ENCODE peak calls at places on chromosomes 2 and 18, in eight cellular contexts. S, J, E, X, B, Y, M and D are unnamed samples. For H3K36me3, the result is how much of the 10 kb centered on the place peaks cover.

GRCh38 chr2:198630384-198630783 is 826.0 kb downstream of the PLCL1 start:
- DNase-seq in S (no peak), J (no peak), E (no peak), X (no peak), B (no peak), Y (no peak), M (no peak), D (no peak)

GRCh38 chr2:168030862-168031624 is 216.4 kb downstream of the STK39 start:
- DNase-seq in S (no peak), J (no peak), E (no peak), X (no peak), B (no peak), Y (no peak), M (no peak), D (no peak)

GRCh38 chr2:178796079-178796677 is 11.0 kb downstream of the TTN start:
- DNase-seq in S (no peak), J (no peak), E (peak), X (no peak), B (no peak), Y (no peak), M (no peak), D (no peak)

GRCh38 chr2:235170016-235170415 is 218.2 kb downstream of the SH3BP4 start:
- DNase-seq in S (no peak), J (no peak), E (no peak), X (no peak), B (no peak), Y (no peak), M (no peak), D (no peak)

GRCh38 chr18:63241317-63241712 is 78.3 kb downstream of the BCL2 start:
- DNase-seq in S (no peak), J (no peak), E (no peak), X (no peak), B (no peak), Y (no peak), M (no peak), D (no peak)

GRCh38 chr2:156841321-156841720 is 405.1 kb downstream of the GPD2 start:
- DNase-seq in S (no peak), J (no peak), E (no peak), X (no peak), B (no peak), Y (no peak), M (no peak), D (no peak)

GRCh38 chr2:9463698-9464034 is 10.7 kb upstream of the IAH1 start:
- DNase-seq in S (peak), J (no peak), E (no peak), X (no peak), B (no peak), Y (no peak), M (no peak), D (no peak)

GRCh38 chr2:69827796-69828540 is 1.5 kb upstream of the GMCL1 start:
- DNase-seq in S (no peak), J (no peak), E (no peak), X (no peak), B (no peak), Y (no peak), M (no peak), D (no peak)

GRCh38 chr2:178279142-178279541 is 84.8 kb downstream of the OSBPL6 start:
- DNase-seq in S (peak), J (no peak), E (peak), X (no peak), B (no peak), Y (no peak), M (no peak), D (no peak)

GRCh38 chr18:8602557-8602956 is 6.7 kb upstream of the RAB12 start:
- DNase-seq in S (no peak), J (no peak), E (no peak), X (no peak), B (no peak), Y (no peak), M (no peak), D (no peak)

GRCh38 chr2:111171337-111171930 is 50.7 kb downstream of the BCL2L11 start:
- DNase-seq in S (no peak), J (no peak), E (no peak), X (no peak), B (no peak), Y (no peak), M (no peak), D (no peak)

GRCh38 chr18:3624818-3625716 is 175.1 kb downstream of the TGIF1 start:
- DNase-seq in S (peak), J (no peak), E (peak), X (peak), B (peak), Y (peak), M (peak), D (no peak)

GRCh38 chr2:42568431-42569115 is at the start of gene MTA3:
- DNase-seq in S (peak), J (peak), E (peak), X (peak), B (peak), Y (peak), M (peak), D (peak)

GRCh38 chr2:42850016-42850805 is 57.8 kb upstream of the HAAO start:
- DNase-seq in S (no peak), J (no peak), E (no peak), X (no peak), B (no peak), Y (no peak), M (no peak), D (no peak)

GRCh38 chr2:2222931-2223330 is 108.1 kb downstream of the MYT1L start:
- DNase-seq in S (no peak), J (no peak), E (no peak), X (no peak), B (no peak), Y (no peak), M (no peak), D (no peak)

GRCh38 chr2:150088538-150088937 is 398.9 kb downstream of the RND3 start:
- DNase-seq in S (no peak), J (no peak), E (peak), X (no peak), B (no peak), Y (no peak), M (no peak), D (no peak)

GRCh38 chr2:160394153-160394552 is 99.5 kb downstream of the RBMS1 start:
- DNase-seq in S (no peak), J (no peak), E (no peak), X (no peak), B (no peak), Y (no peak), M (no peak), D (no peak)

GRCh38 chr2:177306550-177306949 is 42.0 kb upstream of the NFE2L2 start:
- DNase-seq in S (no peak), J (no peak), E (no peak), X (no peak), B (no peak), Y (peak), M (no peak), D (no peak)

GRCh38 chr2:37181726-37182684 is 6.5 kb downstream of the SULT6B1 start:
- DNase-seq in S (peak), J (no peak), E (no peak), X (no peak), B (no peak), Y (no peak), M (no peak), D (no peak)

GRCh38 chr2:208204166-208204565 is 14.3 kb upstream of the C2orf80 start:
- DNase-seq in S (no peak), J (no peak), E (no peak), X (no peak), B (no peak), Y (no peak), M (no peak), D (no peak)

GRCh38 chr2:241274127-241274526 is 41.3 kb downstream of the HDLBP start:
- DNase-seq in S (no peak), J (no peak), E (peak), X (no peak), B (no peak), Y (no peak), M (peak), D (peak)

GRCh38 chr2:214902273-214902672 is 92.8 kb upstream of the BARD1 start:
- DNase-seq in S (no peak), J (no peak), E (no peak), X (no peak), B (no peak), Y (no peak), M (no peak), D (no peak)

GRCh38 chr2:185859506-185859905 is 120.9 kb downstream of the FSIP2 start:
- DNase-seq in S (no peak), J (no peak), E (no peak), X (no peak), B (no peak), Y (no peak), M (no peak), D (no peak)

GRCh38 chr18:62249478-62250097 is 62.5 kb downstream of the RELCH start:
- DNase-seq in S (peak), J (peak), E (peak), X (peak), B (peak), Y (peak), M (peak), D (peak)

GRCh38 chr2:61368687-61369665 is 101.9 kb downstream of the USP34 start:
- DNase-seq in S (no peak), J (no peak), E (no peak), X (no peak), B (no peak), Y (no peak), M (no peak), D (no peak)

GRCh38 chr2:231369580-231370428 is 25.7 kb upstream of the B3GNT7 start:
- DNase-seq in S (no peak), J (peak), E (peak), X (no peak), B (no peak), Y (no peak), M (no peak), D (no peak)

GRCh38 chr2:23478933-23479683 is 94.1 kb downstream of the KLHL29 start:
- DNase-seq in S (no peak), J (no peak), E (no peak), X (no peak), B (no peak), Y (no peak), M (no peak), D (no peak)

GRCh38 chr2:182715121-182715895 is 749 bp upstream of the DNAJC10 start:
- DNase-seq in S (no peak), J (no peak), E (no peak), X (no peak), B (no peak), Y (no peak), M (no peak), D (no peak)

GRCh38 chr18:76357585-76358265 is 137.3 kb downstream of the ZNF516 start:
- DNase-seq in S (no peak), J (no peak), E (no peak), X (no peak), B (no peak), Y (no peak), M (no peak), D (no peak)

GRCh38 chr2:237471457-237472186 is 15.4 kb upstream of the MLPH start:
- DNase-seq in S (peak), J (peak), E (peak), X (peak), B (peak), Y (peak), M (peak), D (no peak)

GRCh38 chr2:86028763-86029381 is 76.8 kb downstream of the POLR1A start:
- DNase-seq in S (peak), J (no peak), E (no peak), X (no peak), B (no peak), Y (peak), M (no peak), D (no peak)

DNA sequence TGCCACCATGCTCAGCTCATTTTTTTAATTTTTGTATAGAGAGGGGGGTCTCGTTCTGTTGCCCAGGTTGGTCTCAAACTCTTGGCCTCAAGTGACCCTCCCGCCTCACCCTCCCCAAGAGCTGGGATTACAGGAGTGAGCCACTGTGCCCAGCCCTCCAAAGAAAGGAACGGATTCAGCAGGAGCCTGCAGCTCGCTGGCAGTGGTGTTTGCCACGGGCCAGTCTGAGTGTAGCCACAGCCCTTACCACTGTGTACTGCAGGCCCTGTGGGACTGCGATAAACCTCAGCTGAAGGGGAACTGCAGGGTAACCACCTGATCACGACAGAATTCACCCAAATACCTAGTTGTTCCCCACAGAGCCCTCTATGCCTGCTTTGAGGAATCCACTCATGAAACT is 6.8 kb downstream of the COPS9 start:
- DNase-seq in S (no peak), J (peak), E (no peak), X (no peak), B (no peak), Y (peak), M (no peak), D (no peak)
- H3K36me3 ChIP-seq in S (half or more), J (half or more), E (under half), X (under half), B (under half), Y (under half), M (half or more), D (under half)

DNA sequence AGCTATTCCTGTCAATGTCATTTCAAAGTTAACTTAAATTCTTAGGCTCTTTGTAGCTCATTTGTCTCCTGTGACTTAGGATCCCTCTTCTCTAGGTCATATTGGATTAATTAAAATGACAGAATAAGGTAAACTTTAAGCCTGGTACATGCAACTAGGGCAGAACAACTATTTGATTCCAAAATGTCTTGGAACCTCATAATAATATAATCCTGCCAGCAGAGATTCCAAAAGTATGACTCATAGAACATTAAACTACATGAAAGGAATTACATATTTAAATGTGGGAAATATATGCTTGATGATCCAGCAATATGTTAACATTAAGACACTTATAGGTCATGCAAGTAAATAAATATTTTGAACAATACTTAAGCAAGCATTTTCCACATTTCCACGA is 63.3 kb downstream of the COL3A1 start:
- DNase-seq in S (no peak), J (no peak), E (no peak), X (no peak), B (no peak), Y (no peak), M (no peak), D (no peak)
- H3K36me3 ChIP-seq in S (half or more), J (under half), E (under half), X (under half), B (under half), Y (under half), M (half or more), D (under half)

DNA sequence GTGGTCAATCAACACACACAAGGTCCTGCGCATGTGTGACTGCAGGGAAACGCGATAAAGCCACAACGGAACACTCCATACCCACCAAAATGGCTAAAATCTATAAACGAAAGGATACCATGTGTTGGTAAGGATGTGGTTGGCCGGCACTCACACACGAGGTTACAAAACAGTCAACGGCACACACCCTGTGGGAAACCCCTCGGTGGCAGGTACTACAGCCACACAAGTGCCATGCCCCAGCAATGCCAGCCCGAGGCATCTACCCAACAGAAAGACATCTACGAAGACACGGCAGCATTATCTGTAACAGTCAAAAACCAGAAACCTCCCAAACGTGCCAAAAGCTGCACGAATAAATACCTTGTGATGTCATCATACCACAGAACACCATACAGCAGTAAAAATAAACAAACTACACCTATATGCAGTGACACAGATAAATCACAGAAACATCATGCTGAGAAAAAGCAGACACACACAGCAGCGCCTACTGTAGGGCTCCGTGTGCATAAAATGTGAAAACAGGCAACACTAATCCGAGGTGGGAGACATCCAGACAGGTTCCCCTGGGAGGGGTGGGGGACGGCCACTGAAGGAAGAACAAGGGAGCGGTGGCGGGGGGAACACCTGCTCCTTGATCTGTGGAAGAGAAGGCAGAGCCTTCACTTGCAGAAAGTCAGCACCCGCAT is 36.7 kb downstream of the HDAC4 start:
- DNase-seq in S (no peak), J (peak), E (no peak), X (no peak), B (no peak), Y (peak), M (no peak), D (no peak)
- H3K36me3 ChIP-seq in S (under half), J (under half), E (under half), X (under half), B (under half), Y (under half), M (under half), D (under half)

DNA sequence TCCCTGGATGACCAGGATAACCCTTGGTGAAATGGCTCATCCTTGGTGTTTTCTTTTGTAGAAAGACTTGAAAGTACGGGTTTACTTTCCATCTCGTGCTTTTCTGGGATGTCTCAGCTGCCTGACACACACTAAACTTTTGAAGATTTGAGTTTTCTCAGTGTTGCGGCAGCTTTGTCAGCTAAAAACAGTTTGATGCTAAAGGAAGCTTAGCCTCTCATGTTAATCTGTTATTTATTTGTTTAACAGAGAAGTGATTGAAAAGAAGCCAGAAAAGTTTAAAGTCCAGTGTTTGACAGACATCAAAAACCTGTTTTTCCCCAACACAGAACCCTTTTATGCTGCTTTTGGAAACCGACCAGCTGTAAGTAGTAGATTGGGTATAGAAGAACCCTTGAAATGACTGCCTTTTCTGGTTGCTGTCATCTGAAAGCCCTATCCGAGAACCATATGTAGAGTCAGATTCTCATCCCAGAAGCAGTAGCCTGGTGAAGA is 72.8 kb downstream of the LPIN1 start:
- DNase-seq in S (no peak), J (no peak), E (no peak), X (no peak), B (no peak), Y (no peak), M (no peak), D (no peak)
- H3K36me3 ChIP-seq in S (half or more), J (half or more), E (under half), X (under half), B (under half), Y (under half), M (half or more), D (under half)

DNA sequence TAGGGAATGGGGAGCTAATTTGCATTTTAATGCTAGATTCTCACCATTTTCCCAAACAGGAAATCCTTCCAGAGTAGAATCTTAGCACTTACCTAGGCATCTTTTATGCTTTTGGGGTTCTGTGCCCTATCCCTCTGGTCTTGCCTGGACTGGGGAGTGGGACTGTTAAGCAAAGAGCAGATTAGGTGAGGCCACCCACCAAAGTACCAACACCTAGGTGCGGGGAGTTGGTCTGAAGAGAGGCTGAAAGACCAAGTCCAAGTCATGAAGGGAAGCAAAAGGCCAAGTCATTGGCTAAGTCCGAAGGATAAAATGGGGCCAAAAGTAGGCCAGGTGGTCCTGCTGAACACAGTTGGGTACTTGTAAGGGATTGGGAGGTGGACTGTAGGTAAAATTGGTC is 86.7 kb downstream of the FAM168B start:
- DNase-seq in S (no peak), J (no peak), E (no peak), X (no peak), B (no peak), Y (no peak), M (no peak), D (no peak)
- H3K36me3 ChIP-seq in S (under half), J (under half), E (under half), X (under half), B (under half), Y (under half), M (under half), D (under half)

GRCh38 chr18:55256568-55257289 is 297.5 kb upstream of the CCDC68 start:
- DNase-seq in S (no peak), J (no peak), E (no peak), X (no peak), B (no peak), Y (no peak), M (no peak), D (no peak)
- H3K36me3 ChIP-seq in S (under half), J (under half), E (under half), X (under half), B (under half), Y (under half), M (half or more), D (under half)

DNA sequence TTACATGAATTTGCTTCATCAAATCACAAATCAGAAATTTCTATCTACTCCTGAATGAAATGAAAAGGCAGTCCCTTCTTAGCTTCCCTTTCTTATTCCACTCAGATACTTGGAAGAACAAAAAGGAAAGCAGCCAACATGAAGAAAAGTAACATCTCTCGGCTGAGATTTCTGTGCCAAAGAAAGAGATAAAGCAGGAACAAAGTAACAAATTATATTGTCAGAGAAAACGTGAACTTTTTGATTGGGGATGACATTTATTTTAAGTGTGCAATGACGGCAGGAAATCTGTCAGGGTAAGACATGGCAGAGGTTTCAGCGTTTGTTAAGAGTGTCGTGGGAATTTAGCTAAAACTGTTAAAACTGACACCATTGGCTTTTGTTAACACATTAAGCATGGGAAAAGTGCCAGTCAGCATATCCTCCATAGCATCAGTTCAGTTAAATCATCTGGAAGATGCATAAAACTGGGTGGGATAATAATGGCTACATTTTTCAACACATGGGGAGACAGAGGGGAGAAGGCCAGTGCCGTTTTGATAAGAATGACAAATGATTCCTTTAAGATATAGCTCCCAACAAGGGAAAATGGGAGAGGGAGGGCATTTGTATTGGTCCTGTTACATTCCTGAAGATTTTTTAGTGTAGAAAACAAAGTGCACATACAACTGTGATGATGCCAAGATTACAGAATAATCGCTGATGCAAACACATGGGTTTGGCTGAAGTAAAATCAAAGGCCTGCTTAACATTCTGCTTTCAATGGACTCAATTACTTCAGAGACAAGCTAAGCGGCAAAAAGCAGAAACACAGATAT is 211.6 kb downstream of the ZNF521 start:
- DNase-seq in S (no peak), J (no peak), E (no peak), X (no peak), B (no peak), Y (no peak), M (no peak), D (no peak)
- H3K36me3 ChIP-seq in S (under half), J (under half), E (under half), X (under half), B (under half), Y (under half), M (under half), D (under half)